ENCODE peak calls at places on chromosomes 7 and 10, in ten cellular contexts. One of them, this sample, is unnamed.

GRCh38 chr7:29921404-29922010 is 68.1 kb downstream of the SCRN1 start:
- DNase-seq in mesendoderm: peak
- DNase-seq in NT2/D1: peak
- DNase-seq in tibial nerve: peak
- DNase-seq in neural progenitor cell: peak
- DNase-seq in fibroblast of villous mesenchyme: peak
- DNase-seq in astrocyte: peak
- DNase-seq in fibroblast of lung: peak
- DNase-seq in cardiac muscle cell: peak
- DNase-seq in foreskin fibroblast: peak
- DNase-seq in this sample: peak

GRCh38 chr7:35729061-35729783 is 34.3 kb upstream of the HERPUD2 start:
- DNase-seq in neural progenitor cell: no peak
- DNase-seq in fibroblast of lung: no peak
- DNase-seq in astrocyte: no peak
- DNase-seq in NT2/D1: no peak
- DNase-seq in mesendoderm: no peak
- DNase-seq in fibroblast of villous mesenchyme: no peak
- DNase-seq in cardiac muscle cell: no peak
- DNase-seq in tibial nerve: no peak
- DNase-seq in foreskin fibroblast: no peak
- DNase-seq in this sample: no peak

GRCh38 chr7:44315504-44315903 is 9.9 kb downstream of the CAMK2B start:
- DNase-seq in NT2/D1: no peak
- DNase-seq in fibroblast of villous mesenchyme: no peak
- DNase-seq in neural progenitor cell: no peak
- DNase-seq in astrocyte: no peak
- DNase-seq in tibial nerve: no peak
- DNase-seq in cardiac muscle cell: no peak
- DNase-seq in fibroblast of lung: no peak
- DNase-seq in foreskin fibroblast: no peak
- DNase-seq in mesendoderm: no peak
- DNase-seq in this sample: no peak

GRCh38 chr10:70475661-70476060 is 2.9 kb upstream of the PALD1 start:
- DNase-seq in tibial nerve: no peak
- DNase-seq in astrocyte: peak
- DNase-seq in cardiac muscle cell: no peak
- DNase-seq in fibroblast of villous mesenchyme: no peak
- DNase-seq in foreskin fibroblast: no peak
- DNase-seq in NT2/D1: no peak
- DNase-seq in fibroblast of lung: no peak
- DNase-seq in mesendoderm: no peak
- DNase-seq in neural progenitor cell: no peak
- DNase-seq in this sample: no peak

GRCh38 chr7:154171422-154171821 is 119.2 kb downstream of the DPP6 start:
- DNase-seq in mesendoderm: no peak
- DNase-seq in neural progenitor cell: peak
- DNase-seq in foreskin fibroblast: no peak
- DNase-seq in fibroblast of lung: no peak
- DNase-seq in astrocyte: no peak
- DNase-seq in NT2/D1: no peak
- DNase-seq in fibroblast of villous mesenchyme: no peak
- DNase-seq in tibial nerve: no peak
- DNase-seq in cardiac muscle cell: no peak
- DNase-seq in this sample: no peak

GRCh38 chr7:94969434-94970084 is 62.2 kb downstream of the PPP1R9A start:
- DNase-seq in foreskin fibroblast: no peak
- DNase-seq in tibial nerve: no peak
- DNase-seq in neural progenitor cell: peak
- DNase-seq in NT2/D1: peak
- DNase-seq in fibroblast of lung: no peak
- DNase-seq in astrocyte: no peak
- DNase-seq in mesendoderm: peak
- DNase-seq in cardiac muscle cell: peak
- DNase-seq in fibroblast of villous mesenchyme: no peak
- DNase-seq in this sample: no peak

GRCh38 chr7:66353547-66353946 is 148.4 kb downstream of the TPST1 start:
- DNase-seq in fibroblast of lung: peak
- DNase-seq in tibial nerve: no peak
- DNase-seq in mesendoderm: no peak
- DNase-seq in astrocyte: no peak
- DNase-seq in fibroblast of villous mesenchyme: peak
- DNase-seq in cardiac muscle cell: no peak
- DNase-seq in neural progenitor cell: no peak
- DNase-seq in NT2/D1: no peak
- DNase-seq in foreskin fibroblast: peak
- DNase-seq in this sample: no peak

GRCh38 chr7:99395616-99396327 is 12.6 kb downstream of the PDAP1 start:
- DNase-seq in mesendoderm: peak
- DNase-seq in cardiac muscle cell: no peak
- DNase-seq in astrocyte: no peak
- DNase-seq in NT2/D1: no peak
- DNase-seq in tibial nerve: no peak
- DNase-seq in fibroblast of villous mesenchyme: no peak
- DNase-seq in foreskin fibroblast: peak
- DNase-seq in fibroblast of lung: no peak
- DNase-seq in neural progenitor cell: no peak
- DNase-seq in this sample: no peak

GRCh38 chr7:117085769-117086463 is 132.6 kb downstream of the ST7 start:
- DNase-seq in neural progenitor cell: no peak
- DNase-seq in mesendoderm: no peak
- DNase-seq in astrocyte: peak
- DNase-seq in fibroblast of lung: peak
- DNase-seq in foreskin fibroblast: peak
- DNase-seq in tibial nerve: no peak
- DNase-seq in cardiac muscle cell: no peak
- DNase-seq in fibroblast of villous mesenchyme: no peak
- DNase-seq in NT2/D1: no peak
- DNase-seq in this sample: no peak

GRCh38 chr10:118870467-118871243 is 115.9 kb upstream of the CACUL1 start:
- DNase-seq in NT2/D1: peak
- DNase-seq in fibroblast of villous mesenchyme: peak
- DNase-seq in tibial nerve: no peak
- DNase-seq in cardiac muscle cell: peak
- DNase-seq in neural progenitor cell: peak
- DNase-seq in astrocyte: peak
- DNase-seq in mesendoderm: peak
- DNase-seq in fibroblast of lung: peak
- DNase-seq in foreskin fibroblast: peak
- DNase-seq in this sample: no peak

GRCh38 chr10:118922226-118922625 is 107.3 kb upstream of the NANOS1 start:
- DNase-seq in mesendoderm: no peak
- DNase-seq in fibroblast of villous mesenchyme: peak
- DNase-seq in foreskin fibroblast: peak
- DNase-seq in fibroblast of lung: no peak
- DNase-seq in astrocyte: peak
- DNase-seq in neural progenitor cell: no peak
- DNase-seq in tibial nerve: peak
- DNase-seq in NT2/D1: no peak
- DNase-seq in cardiac muscle cell: no peak
- DNase-seq in this sample: no peak

GRCh38 chr7:99098824-99099498 is 44.9 kb downstream of the SMURF1 start:
- DNase-seq in mesendoderm: peak
- DNase-seq in fibroblast of villous mesenchyme: peak
- DNase-seq in foreskin fibroblast: peak
- DNase-seq in neural progenitor cell: no peak
- DNase-seq in NT2/D1: peak
- DNase-seq in tibial nerve: no peak
- DNase-seq in astrocyte: no peak
- DNase-seq in cardiac muscle cell: no peak
- DNase-seq in fibroblast of lung: peak
- DNase-seq in this sample: no peak

GRCh38 chr10:132961-133898 is 2.0 kb upstream of the ZMYND11 start:
- DNase-seq in fibroblast of lung: peak
- DNase-seq in cardiac muscle cell: no peak
- DNase-seq in astrocyte: peak
- DNase-seq in foreskin fibroblast: peak
- DNase-seq in neural progenitor cell: peak
- DNase-seq in fibroblast of villous mesenchyme: peak
- DNase-seq in mesendoderm: peak
- DNase-seq in NT2/D1: no peak
- DNase-seq in tibial nerve: no peak
- DNase-seq in this sample: no peak

GRCh38 chr7:1533569-1534329 is 3.2 kb downstream of the MAFK start:
- DNase-seq in fibroblast of villous mesenchyme: peak
- DNase-seq in mesendoderm: peak
- DNase-seq in astrocyte: peak
- DNase-seq in fibroblast of lung: peak
- DNase-seq in NT2/D1: no peak
- DNase-seq in foreskin fibroblast: peak
- DNase-seq in cardiac muscle cell: peak
- DNase-seq in neural progenitor cell: no peak
- DNase-seq in tibial nerve: no peak
- DNase-seq in this sample: no peak

GRCh38 chr7:106166651-106167342 is 54.7 kb upstream of the SYPL1 start:
- DNase-seq in fibroblast of villous mesenchyme: peak
- DNase-seq in astrocyte: peak
- DNase-seq in tibial nerve: peak
- DNase-seq in fibroblast of lung: peak
- DNase-seq in neural progenitor cell: peak
- DNase-seq in cardiac muscle cell: peak
- DNase-seq in foreskin fibroblast: peak
- DNase-seq in NT2/D1: peak
- DNase-seq in mesendoderm: peak
- DNase-seq in this sample: peak

GRCh38 chr7:137985897-137986251 is 16.0 kb downstream of the CREB3L2 start:
- DNase-seq in astrocyte: no peak
- DNase-seq in cardiac muscle cell: no peak
- DNase-seq in foreskin fibroblast: no peak
- DNase-seq in fibroblast of villous mesenchyme: no peak
- DNase-seq in neural progenitor cell: no peak
- DNase-seq in mesendoderm: no peak
- DNase-seq in tibial nerve: no peak
- DNase-seq in fibroblast of lung: no peak
- DNase-seq in NT2/D1: no peak
- DNase-seq in this sample: no peak

GRCh38 chr10:63114031-63114814 is 18.9 kb upstream of the NRBF2 start:
- DNase-seq in fibroblast of lung: peak
- DNase-seq in neural progenitor cell: no peak
- DNase-seq in fibroblast of villous mesenchyme: peak
- DNase-seq in foreskin fibroblast: peak
- DNase-seq in mesendoderm: no peak
- DNase-seq in cardiac muscle cell: no peak
- DNase-seq in tibial nerve: peak
- DNase-seq in astrocyte: peak
- DNase-seq in NT2/D1: no peak
- DNase-seq in this sample: no peak

DNA sequence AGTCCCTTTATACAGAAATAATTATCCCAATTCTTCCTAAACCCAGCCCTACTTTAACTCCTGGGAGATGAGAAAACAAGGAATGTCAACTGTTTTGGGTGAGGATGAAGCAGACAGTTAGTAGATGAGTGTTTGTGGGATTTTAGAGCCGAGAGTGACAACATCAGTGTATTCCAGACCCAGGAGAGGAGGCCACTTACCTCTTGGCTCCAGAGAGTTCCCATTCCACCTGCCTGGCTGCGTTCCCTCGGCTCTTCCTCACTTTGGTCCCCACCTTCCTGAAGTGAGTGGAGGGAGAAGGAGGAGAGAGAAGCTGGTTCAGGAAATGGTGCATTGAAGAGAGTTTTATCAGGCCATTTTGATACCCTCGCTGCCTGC is 579 bp downstream of the KEL start:
- DNase-seq in astrocyte: no peak
- DNase-seq in foreskin fibroblast: no peak
- DNase-seq in fibroblast of lung: no peak
- DNase-seq in NT2/D1: no peak
- DNase-seq in fibroblast of villous mesenchyme: no peak
- DNase-seq in neural progenitor cell: no peak
- DNase-seq in tibial nerve: no peak
- DNase-seq in mesendoderm: peak
- DNase-seq in cardiac muscle cell: no peak
- DNase-seq in this sample: no peak
- H3K4me3 ChIP-seq in astrocyte: no peak
- H3K4me3 ChIP-seq in foreskin fibroblast: no peak
- H3K4me3 ChIP-seq in fibroblast of lung: no peak
- H3K4me3 ChIP-seq in NT2/D1: no peak
- H3K4me3 ChIP-seq in fibroblast of villous mesenchyme: no peak
- H3K4me3 ChIP-seq in neural progenitor cell: no peak
- H3K4me3 ChIP-seq in tibial nerve: no peak
- H3K4me3 ChIP-seq in mesendoderm: peak
- H3K4me3 ChIP-seq in cardiac muscle cell: peak
- H3K4me3 ChIP-seq in this sample: no peak

GRCh38 chr7:79453558-79454324 is at the start of gene MAGI2:
- DNase-seq in foreskin fibroblast: peak
- DNase-seq in fibroblast of villous mesenchyme: peak
- DNase-seq in astrocyte: peak
- DNase-seq in neural progenitor cell: peak
- DNase-seq in fibroblast of lung: peak
- DNase-seq in mesendoderm: peak
- DNase-seq in cardiac muscle cell: peak
- DNase-seq in tibial nerve: peak
- DNase-seq in NT2/D1: no peak
- DNase-seq in this sample: no peak
- H3K4me3 ChIP-seq in foreskin fibroblast: peak
- H3K4me3 ChIP-seq in fibroblast of villous mesenchyme: peak
- H3K4me3 ChIP-seq in astrocyte: peak
- H3K4me3 ChIP-seq in neural progenitor cell: peak
- H3K4me3 ChIP-seq in fibroblast of lung: peak
- H3K4me3 ChIP-seq in mesendoderm: peak
- H3K4me3 ChIP-seq in cardiac muscle cell: peak
- H3K4me3 ChIP-seq in tibial nerve: peak
- H3K4me3 ChIP-seq in NT2/D1: peak
- H3K4me3 ChIP-seq in this sample: no peak

DNA sequence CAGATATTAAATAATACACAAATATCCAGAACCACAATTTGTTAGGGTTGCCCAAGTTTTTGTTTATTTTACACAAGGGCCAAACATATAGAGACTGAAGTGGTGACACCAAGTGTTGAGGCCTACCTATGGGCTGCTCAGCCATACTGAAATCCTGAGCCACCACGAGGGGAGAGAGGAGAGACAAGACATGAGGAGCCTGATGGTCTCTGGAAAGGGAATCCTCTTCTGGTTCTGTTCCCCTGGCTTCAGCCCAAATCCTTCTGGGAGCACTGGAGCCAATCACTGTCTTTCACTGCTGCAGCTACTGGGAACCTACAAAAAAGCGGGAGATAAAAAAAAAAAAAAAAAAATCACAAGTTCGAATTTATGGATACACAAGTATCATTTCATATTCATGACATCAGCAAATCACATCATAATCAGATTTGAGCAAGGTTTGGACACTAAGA is 1.9 kb downstream of the SKIDA1 start:
- DNase-seq in NT2/D1: no peak
- DNase-seq in neural progenitor cell: peak
- DNase-seq in tibial nerve: no peak
- DNase-seq in foreskin fibroblast: peak
- DNase-seq in mesendoderm: peak
- DNase-seq in fibroblast of villous mesenchyme: no peak
- DNase-seq in cardiac muscle cell: no peak
- DNase-seq in astrocyte: no peak
- DNase-seq in fibroblast of lung: peak
- DNase-seq in this sample: no peak
- H3K4me3 ChIP-seq in NT2/D1: no peak
- H3K4me3 ChIP-seq in neural progenitor cell: peak
- H3K4me3 ChIP-seq in tibial nerve: no peak
- H3K4me3 ChIP-seq in foreskin fibroblast: peak
- H3K4me3 ChIP-seq in mesendoderm: no peak
- H3K4me3 ChIP-seq in fibroblast of villous mesenchyme: no peak
- H3K4me3 ChIP-seq in cardiac muscle cell: peak
- H3K4me3 ChIP-seq in astrocyte: no peak
- H3K4me3 ChIP-seq in fibroblast of lung: peak
- H3K4me3 ChIP-seq in this sample: no peak

GRCh38 chr7:26857170-26857533 is 7.2 kb downstream of the SKAP2 start:
- DNase-seq in tibial nerve: no peak
- DNase-seq in astrocyte: no peak
- DNase-seq in mesendoderm: no peak
- DNase-seq in foreskin fibroblast: no peak
- DNase-seq in fibroblast of villous mesenchyme: no peak
- DNase-seq in neural progenitor cell: no peak
- DNase-seq in fibroblast of lung: no peak
- DNase-seq in cardiac muscle cell: no peak
- DNase-seq in NT2/D1: no peak
- DNase-seq in this sample: no peak
- H3K4me3 ChIP-seq in tibial nerve: peak
- H3K4me3 ChIP-seq in astrocyte: no peak
- H3K4me3 ChIP-seq in mesendoderm: no peak
- H3K4me3 ChIP-seq in foreskin fibroblast: no peak
- H3K4me3 ChIP-seq in fibroblast of villous mesenchyme: no peak
- H3K4me3 ChIP-seq in neural progenitor cell: no peak
- H3K4me3 ChIP-seq in fibroblast of lung: peak
- H3K4me3 ChIP-seq in cardiac muscle cell: no peak
- H3K4me3 ChIP-seq in NT2/D1: no peak
- H3K4me3 ChIP-seq in this sample: no peak

This sample was measured in Jurkat, Clone E6-1.